ENCODE peak calls at places on chromosomes 6 and 20, in six cellular contexts. X is ascending aorta; U is stimulated activated CD8-positive, alpha-beta memory T cell treated with anti-CD3 and anti-CD28 coated beads, Interleukin-7, amount 100 ng/mL, for 4 hours; K is SW480; P is stomach; N is M059J. H is an unnamed sample.

GRCh38 chr6:150303256-150303655 is 65.6 kb upstream of the IYD start:
- DNase-seq in N (no peak), X (no peak), P (no peak), K (no peak), U (no peak), H (no peak)

GRCh38 chr6:41720783-41721182 is 14.6 kb downstream of the TFEB start:
- DNase-seq in K (no peak), N (no peak), U (no peak), P (no peak), X (no peak), H (no peak)

GRCh38 chr20:34575271-34575670 is 16.8 kb downstream of the MAP1LC3A start:
- DNase-seq in K (no peak), X (no peak), U (no peak), P (no peak), N (no peak), H (no peak)

GRCh38 chr6:31202259-31203166 is 32.0 kb upstream of the POU5F1 start:
- DNase-seq in K (peak; percentile 44), N (peak; percentile 39), P (no peak), U (no peak), X (no peak), H (peak; percentile 67)

GRCh38 chr20:61260905-61261304 is 8.8 kb downstream of the CDH4 start:
- DNase-seq in N (no peak), P (no peak), X (no peak), U (no peak), K (no peak), H (peak; percentile 24)

GRCh38 chr20:41497186-41497895 is 120.8 kb downstream of the CHD6 start:
- DNase-seq in K (no peak), U (no peak), P (no peak), X (no peak), N (no peak), H (no peak)

GRCh38 chr6:156421933-156422332 is 355.2 kb upstream of the ARID1B start:
- DNase-seq in X (no peak), U (no peak), K (no peak), N (peak; percentile 89), P (no peak), H (no peak)

GRCh38 chr6:21999012-21999528 is 297.8 kb downstream of the PRL start:
- DNase-seq in N (peak; percentile 93), X (no peak), K (no peak), U (no peak), P (no peak), H (peak; percentile 54)

GRCh38 chr6:71446084-71446869 is 157.7 kb downstream of the OGFRL1 start:
- DNase-seq in N (peak; percentile 19), K (no peak), U (no peak), X (no peak), P (no peak), H (no peak)

GRCh38 chr6:109183109-109183508 is 87.8 kb downstream of the CEP57L1 start:
- DNase-seq in N (peak; percentile 25), P (no peak), K (peak; percentile 27), U (no peak), X (no peak), H (no peak)

GRCh38 chr6:161761966-161762365 is 488.1 kb upstream of the AGPAT4 start:
- DNase-seq in P (no peak), U (no peak), N (no peak), K (no peak), X (no peak), H (no peak)

GRCh38 chr6:81465859-81466258 is 286.6 kb downstream of the TENT5A start:
- DNase-seq in U (no peak), K (peak; percentile 22), N (peak; percentile 44), X (no peak), P (no peak), H (peak; percentile 36)

GRCh38 chr6:113642714-113643442 is 214.3 kb upstream of the MARCKS start:
- DNase-seq in U (no peak), K (peak; percentile 86), X (no peak), N (peak; percentile 50), P (peak; percentile 95), H (peak; percentile 37)

H was measured in epithelial cell of esophagus.